ENCODE peak calls at places on chromosome 2, in four cellular contexts. G is WTC11, J is T-helper 9 cell, V is foreskin keratinocyte. N is an unnamed sample.

GRCh38 chr2:74418312-74418711 is 3.1 kb downstream of the C2orf81 start:
- DNase-seq in G (no peak), J (no peak), V (no peak), N (no peak)

GRCh38 chr2:20916604-20917286 is 93.8 kb upstream of the LDAH start:
- DNase-seq in G (no peak), J (no peak), V (no peak), N (no peak)

GRCh38 chr2:100417745-100418090 is 250 bp upstream of the CHST10 start:
- DNase-seq in G (no peak), J (no peak), V (no peak), N (no peak)

GRCh38 chr2:203786912-203787311 is 80.5 kb downstream of the CD28 start:
- DNase-seq in G (no peak), J (no peak), V (no peak), N (no peak)

GRCh38 chr2:184562532-184562931 is 35.8 kb upstream of the ZNF804A start:
- DNase-seq in G (no peak), J (no peak), V (peak; percentile 4), N (peak; percentile 8)

GRCh38 chr2:67604360-67604759 is 207.2 kb downstream of the ETAA1 start:
- DNase-seq in G (no peak), J (no peak), V (peak; percentile 16), N (no peak)

GRCh38 chr2:3257166-3257565 is 120.5 kb downstream of the EIPR1 start:
- DNase-seq in G (peak; percentile 41), J (no peak), V (peak; percentile 49), N (no peak)

GRCh38 chr2:237982039-237982725 is 15.4 kb downstream of the UBE2F start:
- DNase-seq in G (no peak), J (no peak), V (no peak), N (no peak)

GRCh38 chr2:44638649-44639048 is 276.9 kb downstream of the CAMKMT start:
- DNase-seq in G (no peak), J (no peak), V (no peak), N (no peak)

GRCh38 chr2:112846056-112846455 is 9.5 kb upstream of the IL1B start:
- DNase-seq in G (no peak), J (no peak), V (no peak), N (no peak)

GRCh38 chr2:50143822-50144575 is 887.9 kb downstream of the NRXN1 start:
- DNase-seq in G (no peak), J (no peak), V (peak; percentile 13), N (no peak)

N was measured in epithelial cell of prostate.